ENCODE peak calls at places on chromosomes 7 and 10, in four cellular contexts. One of them, this sample, is unnamed.

GRCh38 chr10:75464478-75465090 is 33.2 kb downstream of the LRMDA start:
- DNase-seq in sigmoid colon: no peak
- DNase-seq in transverse colon: no peak
- DNase-seq in A549: no peak
- DNase-seq in this sample: peak; percentile 66

GRCh38 chr10:19683326-19683725 is 132.9 kb upstream of the PLXDC2 start:
- DNase-seq in transverse colon: no peak
- DNase-seq in A549: no peak
- DNase-seq in sigmoid colon: no peak
- DNase-seq in this sample: no peak

GRCh38 chr7:51328351-51328801 is 11.8 kb upstream of the COBL start:
- DNase-seq in A549: no peak
- DNase-seq in sigmoid colon: no peak
- DNase-seq in transverse colon: no peak
- DNase-seq in this sample: no peak

GRCh38 chr7:91287685-91288084 is 23.5 kb downstream of the FZD1 start:
- DNase-seq in sigmoid colon: no peak
- DNase-seq in A549: no peak
- DNase-seq in transverse colon: no peak
- DNase-seq in this sample: no peak

GRCh38 chr7:31455844-31456243 is 58.0 kb upstream of the ITPRID1 start:
- DNase-seq in sigmoid colon: no peak
- DNase-seq in transverse colon: no peak
- DNase-seq in A549: no peak
- DNase-seq in this sample: no peak

GRCh38 chr10:35040761-35041501 is 49.2 kb downstream of the CUL2 start:
- DNase-seq in A549: no peak
- DNase-seq in sigmoid colon: no peak
- DNase-seq in transverse colon: no peak
- DNase-seq in this sample: no peak

GRCh38 chr10:51937736-51938135 is 238.3 kb upstream of the CSTF2T start:
- DNase-seq in A549: no peak
- DNase-seq in sigmoid colon: no peak
- DNase-seq in transverse colon: no peak
- DNase-seq in this sample: no peak

GRCh38 chr10:77458986-77459590 is 178.5 kb downstream of the KCNMA1 start:
- DNase-seq in sigmoid colon: no peak
- DNase-seq in transverse colon: no peak
- DNase-seq in A549: no peak
- DNase-seq in this sample: no peak

GRCh38 chr10:11441151-11441535 is 170.3 kb downstream of the USP6NL start:
- DNase-seq in A549: no peak
- DNase-seq in transverse colon: no peak
- DNase-seq in sigmoid colon: no peak
- DNase-seq in this sample: no peak

GRCh38 chr7:105926131-105926530 is 36.9 kb upstream of the CDHR3 start:
- DNase-seq in transverse colon: no peak
- DNase-seq in sigmoid colon: no peak
- DNase-seq in A549: no peak
- DNase-seq in this sample: no peak

GRCh38 chr10:123614888-123615287 is 51.3 kb upstream of the GPR26 start:
- DNase-seq in sigmoid colon: no peak
- DNase-seq in transverse colon: peak; percentile 69
- DNase-seq in A549: peak; percentile 15
- DNase-seq in this sample: peak; percentile 88

GRCh38 chr7:74093671-74094223 is 10.1 kb downstream of the LIMK1 start:
- DNase-seq in A549: no peak
- DNase-seq in sigmoid colon: peak; percentile 70
- DNase-seq in transverse colon: no peak
- DNase-seq in this sample: no peak

GRCh38 chr10:84194424-84195043 is at the start of gene CDHR1:
- DNase-seq in sigmoid colon: peak; percentile 60
- DNase-seq in transverse colon: peak; percentile 72
- DNase-seq in A549: peak; percentile 25
- DNase-seq in this sample: no peak

GRCh38 chr10:61786728-61787127 is 114.8 kb upstream of the ARID5B start:
- DNase-seq in transverse colon: no peak
- DNase-seq in sigmoid colon: no peak
- DNase-seq in A549: peak; percentile 34
- DNase-seq in this sample: no peak

GRCh38 chr10:2817923-2818322 is 249.4 kb upstream of the PFKP start:
- DNase-seq in transverse colon: no peak
- DNase-seq in sigmoid colon: no peak
- DNase-seq in A549: no peak
- DNase-seq in this sample: no peak

GRCh38 chr7:150367187-150367510 is 1.5 kb upstream of the REPIN1 start:
- DNase-seq in transverse colon: no peak
- DNase-seq in A549: no peak
- DNase-seq in sigmoid colon: no peak
- DNase-seq in this sample: no peak

GRCh38 chr10:93465806-93466675 is 16.1 kb downstream of the MYOF start:
- DNase-seq in transverse colon: peak; percentile 87
- DNase-seq in A549: peak; percentile 95
- DNase-seq in sigmoid colon: peak; percentile 96
- DNase-seq in this sample: peak; percentile 94

GRCh38 chr7:73560035-73560835 is 2.7 kb upstream of the BCL7B start:
- DNase-seq in transverse colon: no peak
- DNase-seq in A549: peak; percentile 62
- DNase-seq in sigmoid colon: no peak
- DNase-seq in this sample: no peak

GRCh38 chr10:3103646-3104045 is 36.3 kb downstream of the PFKP start:
- DNase-seq in transverse colon: no peak
- DNase-seq in A549: no peak
- DNase-seq in sigmoid colon: no peak
- DNase-seq in this sample: no peak

GRCh38 chr10:29692121-29692539 is 57.4 kb upstream of the SVIL start:
- DNase-seq in transverse colon: no peak
- DNase-seq in A549: no peak
- DNase-seq in sigmoid colon: no peak
- DNase-seq in this sample: peak; percentile 45

GRCh38 chr10:22436526-22436892 is 91.2 kb downstream of the SPAG6 start:
- DNase-seq in sigmoid colon: no peak
- DNase-seq in transverse colon: peak; percentile 51
- DNase-seq in A549: no peak
- DNase-seq in this sample: no peak

GRCh38 chr10:86230538-86231180 is 135.9 kb downstream of the GRID1 start:
- DNase-seq in transverse colon: no peak
- DNase-seq in sigmoid colon: no peak
- DNase-seq in A549: no peak
- DNase-seq in this sample: no peak

GRCh38 chr10:69348824-69349541 is 67.7 kb downstream of the TACR2 start:
- DNase-seq in transverse colon: peak; percentile 58
- DNase-seq in A549: peak; percentile 54
- DNase-seq in sigmoid colon: peak; percentile 83
- DNase-seq in this sample: peak; percentile 95

GRCh38 chr7:102834999-102835398 is 77.8 kb upstream of the LRRC17 start:
- DNase-seq in sigmoid colon: no peak
- DNase-seq in A549: peak; percentile 36
- DNase-seq in transverse colon: no peak
- DNase-seq in this sample: no peak

GRCh38 chr10:14758994-14759664 is 15.6 kb downstream of the FAM107B start:
- DNase-seq in transverse colon: peak; percentile 33
- DNase-seq in sigmoid colon: no peak
- DNase-seq in A549: no peak
- DNase-seq in this sample: peak; percentile 26

GRCh38 chr10:6490594-6490993 is 89.5 kb downstream of the PRKCQ start:
- DNase-seq in transverse colon: no peak
- DNase-seq in sigmoid colon: no peak
- DNase-seq in A549: no peak
- DNase-seq in this sample: no peak

GRCh38 chr7:50659329-50659965 is 94.2 kb upstream of the DDC start:
- DNase-seq in sigmoid colon: no peak
- DNase-seq in A549: no peak
- DNase-seq in transverse colon: no peak
- DNase-seq in this sample: no peak

GRCh38 chr7:149004405-149005370 is 23.6 kb downstream of the PDIA4 start:
- DNase-seq in A549: no peak
- DNase-seq in transverse colon: no peak
- DNase-seq in sigmoid colon: no peak
- DNase-seq in this sample: no peak

GRCh38 chr7:127907638-127908040 is 123.6 kb downstream of the LRRC4 start:
- DNase-seq in A549: no peak
- DNase-seq in transverse colon: no peak
- DNase-seq in sigmoid colon: no peak
- DNase-seq in this sample: no peak

GRCh38 chr7:110322796-110323195 is 768.1 kb upstream of the LRRN3 start:
- DNase-seq in transverse colon: no peak
- DNase-seq in sigmoid colon: no peak
- DNase-seq in A549: no peak
- DNase-seq in this sample: no peak

GRCh38 chr10:22340362-22341189 is 4.7 kb upstream of the SPAG6 start:
- DNase-seq in A549: peak; percentile 76
- DNase-seq in sigmoid colon: peak; percentile 82
- DNase-seq in transverse colon: peak; percentile 65
- DNase-seq in this sample: no peak

GRCh38 chr7:873367-874002 is 2.9 kb upstream of the GET4 start:
- DNase-seq in transverse colon: peak; percentile 87
- DNase-seq in sigmoid colon: peak; percentile 95
- DNase-seq in A549: peak; percentile 90
- DNase-seq in this sample: peak; percentile 95
- TF ChIP-seq POLR2A in transverse colon: no peak
- TF ChIP-seq POLR2A in sigmoid colon: no peak
- TF ChIP-seq POLR2A in A549: no peak
- TF ChIP-seq POLR2A in this sample: no peak

DNA sequence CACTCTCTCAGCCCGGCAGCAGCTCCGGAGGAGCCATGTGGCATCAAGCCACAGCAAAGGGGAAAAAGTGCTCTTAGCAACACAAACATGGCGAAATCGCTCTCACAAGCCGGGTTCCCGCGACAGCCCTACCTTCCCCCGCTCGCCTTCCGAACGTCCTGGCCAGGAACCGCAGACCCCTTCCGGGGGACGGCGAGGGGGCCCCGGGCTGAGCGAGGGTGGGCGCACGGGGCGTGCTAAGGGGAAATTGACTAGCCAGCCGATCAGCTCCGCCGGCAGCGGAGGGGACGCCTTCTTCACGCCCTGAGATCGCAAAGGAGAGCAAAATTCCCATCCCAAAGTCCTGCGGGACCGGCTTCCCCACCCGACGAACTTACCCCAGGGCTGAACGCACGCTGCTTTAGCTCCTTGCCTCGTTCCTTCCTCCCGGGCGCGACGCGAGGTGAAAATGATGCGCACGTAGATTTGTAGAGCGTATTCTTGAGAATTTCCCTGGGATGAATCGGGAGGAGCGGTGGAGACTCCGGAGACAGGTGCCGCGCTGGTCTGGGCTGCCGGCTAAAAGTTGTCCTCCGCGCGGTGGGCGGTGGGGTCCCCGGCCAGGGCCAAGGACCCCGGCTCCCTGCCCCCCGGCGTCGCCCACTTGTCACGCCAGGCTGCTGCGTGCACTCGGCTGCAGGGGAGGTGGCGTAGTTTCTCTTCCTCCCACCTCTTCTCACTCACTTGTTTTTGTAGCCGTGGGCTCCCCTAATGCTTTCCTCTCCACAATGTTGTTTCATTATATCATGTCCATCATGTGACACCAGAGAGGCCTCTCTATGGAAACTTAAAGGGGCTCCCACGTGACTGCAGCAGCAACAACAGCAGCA is 220.1 kb upstream of the MKLN1 start:
- DNase-seq in transverse colon: peak; percentile 78
- DNase-seq in A549: peak; percentile 80
- DNase-seq in sigmoid colon: peak; percentile 91
- DNase-seq in this sample: peak; percentile 93
- TF ChIP-seq EP300 in transverse colon: no peak
- TF ChIP-seq EP300 in A549: no peak
- TF ChIP-seq EP300 in sigmoid colon: no peak
- TF ChIP-seq EP300 in this sample: no peak

GRCh38 chr7:100705753-100706671 is at the start of gene POP7:
- DNase-seq in sigmoid colon: peak; percentile 100
- DNase-seq in transverse colon: peak; percentile 99
- DNase-seq in A549: peak; percentile 91
- DNase-seq in this sample: peak; percentile 99
- TF ChIP-seq POLR2A in sigmoid colon: peak; percentile 37
- TF ChIP-seq POLR2A in transverse colon: peak; percentile 77
- TF ChIP-seq POLR2A in A549: peak; percentile 72
- TF ChIP-seq POLR2A in this sample: peak; percentile 10

GRCh38 chr10:97522937-97523336 is 24.2 kb downstream of the UBTD1 start:
- DNase-seq in A549: no peak
- DNase-seq in sigmoid colon: no peak
- DNase-seq in transverse colon: no peak
- DNase-seq in this sample: no peak

GRCh38 chr10:97520520-97520919 is 21.8 kb downstream of the UBTD1 start:
- DNase-seq in A549: no peak
- DNase-seq in sigmoid colon: no peak
- DNase-seq in transverse colon: no peak
- DNase-seq in this sample: no peak

GRCh38 chr10:97522071-97522470 is 23.3 kb downstream of the UBTD1 start:
- DNase-seq in transverse colon: no peak
- DNase-seq in A549: no peak
- DNase-seq in sigmoid colon: no peak
- DNase-seq in this sample: no peak

GRCh38 chr10:97519342-97519741 is 20.6 kb downstream of the UBTD1 start:
- DNase-seq in transverse colon: no peak
- DNase-seq in sigmoid colon: no peak
- DNase-seq in A549: no peak
- DNase-seq in this sample: no peak

GRCh38 chr10:97520978-97521761 is 22.4 kb downstream of the UBTD1 start:
- DNase-seq in transverse colon: no peak
- DNase-seq in A549: no peak
- DNase-seq in sigmoid colon: no peak
- DNase-seq in this sample: no peak
- TF ChIP-seq EP300 in transverse colon: no peak
- TF ChIP-seq EP300 in A549: no peak
- TF ChIP-seq EP300 in sigmoid colon: no peak
- TF ChIP-seq EP300 in this sample: no peak

This sample was measured in esophagus muscularis mucosa.